ENCODE peak calls at places on chromosomes 7 and 10, in ten cellular contexts. U, B, H, L, G, F, I, E, K and W are unnamed samples. For H3K4me1, the result is how much of the 10 kb centered on the place peaks cover.

GRCh38 chr10:63458177-63458576 is 7.6 kb downstream of the JMJD1C start:
- DNase-seq in K (no peak), U (no peak), I (no peak), E (no peak), L (no peak), H (no peak), G (no peak), B (no peak), F (no peak), W (no peak)

GRCh38 chr10:102431452-102432124 is 786 bp downstream of the CUEDC2 start:
- DNase-seq in E (no peak), K (no peak), H (no peak), U (no peak), F (no peak), B (no peak), I (no peak), L (no peak), G (no peak), W (no peak)

GRCh38 chr10:58467931-58468635 is 44.6 kb upstream of the BICC1 start:
- DNase-seq in E (no peak), H (no peak), U (no peak), K (no peak), F (no peak), G (no peak), L (no peak), I (no peak), B (no peak), W (no peak)

GRCh38 chr10:72094574-72094973 is 6.2 kb upstream of the SPOCK2 start:
- DNase-seq in I (no peak), B (no peak), H (no peak), L (no peak), E (no peak), U (no peak), F (no peak), G (no peak), K (no peak), W (no peak)

GRCh38 chr10:120632936-120633335 is 175.9 kb downstream of the PLPP4 start:
- DNase-seq in H (peak), G (no peak), U (no peak), L (no peak), E (no peak), K (no peak), B (no peak), I (no peak), F (no peak), W (no peak)

GRCh38 chr7:84677386-84677785 is 482.8 kb upstream of the SEMA3A start:
- DNase-seq in K (no peak), I (no peak), L (no peak), H (no peak), E (no peak), F (no peak), G (no peak), B (no peak), U (no peak), W (no peak)

GRCh38 chr7:127962589-127963361 is 68.5 kb downstream of the LRRC4 start:
- DNase-seq in L (no peak), I (no peak), G (no peak), K (no peak), H (no peak), U (no peak), F (no peak), B (no peak), E (no peak), W (no peak)

GRCh38 chr10:24900888-24901685 is 51.3 kb downstream of the PRTFDC1 start:
- DNase-seq in I (no peak), B (no peak), E (no peak), G (no peak), K (no peak), H (no peak), L (no peak), F (no peak), U (no peak), W (no peak)

GRCh38 chr7:32217841-32218467 is 147.7 kb upstream of the PDE1C start:
- DNase-seq in G (no peak), B (no peak), I (no peak), K (no peak), H (peak), L (no peak), U (no peak), F (no peak), E (no peak), W (no peak)

GRCh38 chr10:114087255-114087654 is 43.6 kb downstream of the ADRB1 start:
- DNase-seq in K (no peak), B (no peak), H (no peak), G (no peak), I (no peak), E (no peak), U (no peak), F (no peak), L (no peak), W (no peak)

GRCh38 chr10:58291538-58292174 is 22.7 kb downstream of the CISD1 start:
- DNase-seq in U (no peak), E (no peak), L (no peak), H (no peak), I (no peak), B (peak), F (peak), G (no peak), K (no peak), W (peak)

GRCh38 chr7:133053321-133053891 is 28.5 kb downstream of the CHCHD3 start:
- DNase-seq in H (no peak), G (no peak), E (no peak), F (no peak), K (no peak), L (peak), I (no peak), U (no peak), B (no peak), W (no peak)

GRCh38 chr10:97567891-97568290 is 4.7 kb upstream of the ANKRD2 start:
- DNase-seq in G (peak), E (no peak), L (no peak), K (no peak), F (no peak), B (no peak), H (no peak), I (no peak), U (no peak), W (no peak)

GRCh38 chr7:141464551-141464950 is 86.7 kb upstream of the AGK start:
- DNase-seq in F (no peak), K (no peak), B (no peak), H (no peak), L (no peak), I (no peak), U (no peak), G (no peak), E (no peak), W (no peak)

DNA sequence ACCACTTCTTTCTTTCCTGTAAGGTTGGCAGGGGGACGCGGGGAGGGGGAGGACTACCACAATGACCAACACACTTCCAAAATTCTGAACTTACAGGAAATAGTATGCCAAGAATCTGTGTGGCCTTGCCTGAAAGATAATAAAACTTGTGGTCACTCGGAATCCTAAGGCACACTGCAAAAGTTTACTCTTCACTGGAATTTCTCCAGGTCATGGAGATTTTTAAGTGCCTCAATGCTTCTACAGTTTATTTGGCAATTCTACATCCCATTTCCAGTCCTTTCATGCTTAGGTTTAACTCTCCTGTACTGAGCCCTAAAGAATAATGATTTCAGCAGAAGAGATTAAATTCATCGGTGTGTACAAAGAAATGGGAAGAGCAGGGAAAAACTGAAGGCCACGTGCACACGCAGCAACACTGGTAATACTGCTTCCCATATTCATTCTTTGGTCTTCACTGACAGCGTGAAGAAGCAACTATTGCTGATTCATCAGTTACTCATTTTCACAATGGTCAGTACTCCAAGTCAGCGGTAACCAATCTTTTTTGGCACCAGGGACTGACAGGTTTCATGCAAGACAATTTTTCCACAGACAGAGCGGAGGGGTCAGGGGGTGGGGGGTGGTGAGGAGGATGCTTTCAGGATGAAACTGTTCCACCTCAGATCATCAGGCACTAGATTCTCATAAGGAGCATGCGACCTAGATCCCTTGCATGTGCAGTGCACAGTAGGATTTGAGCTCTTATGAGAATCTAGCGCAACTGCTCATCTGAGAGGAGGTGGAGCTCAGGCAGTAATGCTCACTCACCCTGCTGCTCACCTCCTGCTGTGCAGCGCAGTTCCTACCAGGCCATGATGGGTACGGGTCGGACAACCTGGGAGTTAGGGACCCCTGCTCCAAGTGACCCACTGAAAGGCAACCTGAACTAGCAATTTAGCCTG is 9.8 kb downstream of the LARP4B start:
- DNase-seq in G (no peak), U (no peak), H (no peak), L (no peak), E (no peak), I (no peak), F (no peak), K (no peak), B (no peak), W (no peak)
- H3K4me1 ChIP-seq in G (under half), U (under half), H (under half), L (under half), E (under half), I (half or more), F (under half), K (under half), B (under half), W (under half)

GRCh38 chr10:25901199-25901598 is 32.8 kb upstream of the MYO3A start:
- DNase-seq in U (no peak), L (no peak), E (no peak), K (no peak), I (no peak), G (no peak), F (no peak), H (no peak), B (no peak), W (no peak)

GRCh38 chr10:25899304-25899703 is 34.7 kb upstream of the MYO3A start:
- DNase-seq in K (no peak), G (no peak), U (no peak), I (no peak), B (no peak), E (no peak), L (no peak), H (no peak), F (no peak), W (no peak)

GRCh38 chr10:25907247-25907646 is 26.8 kb upstream of the MYO3A start:
- DNase-seq in I (no peak), F (no peak), L (no peak), E (no peak), U (no peak), H (peak), G (no peak), K (no peak), B (no peak), W (no peak)

GRCh38 chr10:25896421-25896820 is 37.6 kb upstream of the MYO3A start:
- DNase-seq in H (peak), K (no peak), F (no peak), I (no peak), G (no peak), U (no peak), B (no peak), L (no peak), E (no peak), W (no peak)

GRCh38 chr10:25902002-25902401 is 32.0 kb upstream of the MYO3A start:
- DNase-seq in B (no peak), K (no peak), U (no peak), I (no peak), G (no peak), E (no peak), L (no peak), H (no peak), F (no peak), W (no peak)
- H3K4me1 ChIP-seq in B (under half), K (under half), U (under half), I (under half), G (under half), E (under half), L (under half), H (under half), F (under half), W (under half)

GRCh38 chr10:69466158-69466490 is 14.9 kb downstream of the TSPAN15 start:
- DNase-seq in G (no peak), K (peak), L (no peak), U (no peak), E (no peak), F (no peak), I (no peak), H (no peak), B (no peak), W (no peak)

GRCh38 chr10:69464801-69465401 is 13.6 kb downstream of the TSPAN15 start:
- DNase-seq in I (peak), K (peak), U (no peak), L (peak), E (no peak), H (no peak), B (no peak), F (no peak), G (no peak), W (peak)

GRCh38 chr10:69464401-69464800 is 13.1 kb downstream of the TSPAN15 start:
- DNase-seq in E (no peak), U (no peak), B (no peak), I (no peak), H (no peak), G (no peak), F (no peak), L (no peak), K (peak), W (no peak)

GRCh38 chr10:69466689-69467088 is 15.4 kb downstream of the TSPAN15 start:
- DNase-seq in G (no peak), U (no peak), H (no peak), B (no peak), I (no peak), E (no peak), L (no peak), K (no peak), F (no peak), W (peak)

DNA sequence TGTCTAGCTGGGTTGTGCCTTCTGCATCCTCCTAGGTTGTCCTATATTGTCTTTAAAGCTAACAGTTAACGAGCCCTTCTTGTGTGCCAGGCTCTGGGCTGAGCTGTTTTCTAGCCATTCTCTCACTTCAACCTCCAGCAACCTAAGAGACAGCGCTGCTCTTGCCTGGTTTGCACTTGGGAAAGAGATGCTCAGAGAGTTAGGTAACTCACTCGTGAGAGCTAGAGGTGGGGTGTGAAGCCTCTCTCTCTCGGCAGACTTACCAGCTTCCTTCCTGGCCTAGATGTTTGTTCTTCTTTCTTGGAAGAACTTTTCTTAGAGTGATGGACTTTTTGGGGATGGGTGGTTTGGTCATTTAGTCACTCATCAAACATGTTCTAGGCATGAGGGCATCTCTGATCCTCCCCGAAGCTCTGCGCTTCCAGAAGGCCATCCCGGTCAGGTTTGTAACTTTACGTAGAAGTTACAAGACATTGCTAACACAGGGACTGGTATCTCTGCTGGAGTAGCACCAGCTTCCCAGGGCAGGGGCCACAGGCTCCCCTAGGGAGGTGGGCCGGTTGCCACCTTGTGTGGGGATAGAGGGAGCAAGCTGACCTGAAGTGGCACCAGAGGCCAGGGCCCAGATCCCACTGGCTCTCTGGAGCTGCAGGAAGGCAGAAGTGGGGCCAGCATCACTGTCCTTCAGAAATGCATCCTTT is 14.3 kb downstream of the TSPAN15 start:
- DNase-seq in I (no peak), U (no peak), E (no peak), F (no peak), B (no peak), G (no peak), L (no peak), K (no peak), H (no peak), W (peak)
- H3K4me1 ChIP-seq in I (half or more), U (under half), E (under half), F (under half), B (half or more), G (half or more), L (under half), K (under half), H (half or more), W (under half)

DNA sequence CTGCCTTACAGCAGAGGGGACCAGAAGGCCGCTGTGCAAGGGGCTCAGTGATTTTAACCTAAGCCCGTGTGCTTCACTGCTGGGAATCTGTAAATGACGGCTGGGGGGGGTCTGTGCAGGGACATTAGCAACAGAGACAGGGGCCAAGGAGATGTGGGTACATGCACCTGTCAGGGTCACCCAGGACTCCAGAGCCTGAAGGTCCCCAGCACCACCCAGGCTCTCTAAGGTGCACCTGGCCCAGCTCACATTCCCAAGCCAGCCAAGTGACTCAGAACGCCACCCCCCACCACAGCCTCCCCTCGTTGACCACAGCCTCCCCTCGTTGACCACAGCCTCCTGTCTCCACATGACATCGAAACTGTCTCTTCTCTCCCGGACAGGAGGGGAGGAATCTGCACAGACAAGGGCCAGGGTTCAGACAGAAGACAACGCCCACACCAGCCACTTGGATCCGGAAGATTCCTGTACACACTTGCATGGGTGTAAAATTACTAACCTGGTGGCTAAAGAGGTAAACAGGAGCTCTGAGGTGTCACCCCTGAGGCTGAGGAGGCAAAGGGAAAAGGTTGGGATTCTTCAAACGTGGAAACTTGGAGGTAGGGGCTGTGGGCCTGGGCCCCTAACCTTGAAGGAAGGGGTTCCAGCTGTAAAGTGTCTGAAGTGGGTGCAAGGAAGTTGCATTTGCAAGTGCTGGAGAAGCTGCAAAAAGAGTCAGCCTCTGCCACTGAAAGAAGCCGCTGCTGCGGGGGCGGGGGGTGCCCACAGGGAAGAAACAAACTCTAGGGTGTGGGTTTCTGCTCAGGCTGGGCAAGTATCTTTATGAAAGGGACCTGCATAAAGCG is 27.0 kb downstream of the CALML3 start:
- DNase-seq in K (peak), H (no peak), E (no peak), B (no peak), U (no peak), G (peak), I (peak), F (no peak), L (no peak), W (no peak)
- H3K4me1 ChIP-seq in K (under half), H (under half), E (under half), B (under half), U (under half), G (under half), I (under half), F (under half), L (under half), W (under half)

DNA sequence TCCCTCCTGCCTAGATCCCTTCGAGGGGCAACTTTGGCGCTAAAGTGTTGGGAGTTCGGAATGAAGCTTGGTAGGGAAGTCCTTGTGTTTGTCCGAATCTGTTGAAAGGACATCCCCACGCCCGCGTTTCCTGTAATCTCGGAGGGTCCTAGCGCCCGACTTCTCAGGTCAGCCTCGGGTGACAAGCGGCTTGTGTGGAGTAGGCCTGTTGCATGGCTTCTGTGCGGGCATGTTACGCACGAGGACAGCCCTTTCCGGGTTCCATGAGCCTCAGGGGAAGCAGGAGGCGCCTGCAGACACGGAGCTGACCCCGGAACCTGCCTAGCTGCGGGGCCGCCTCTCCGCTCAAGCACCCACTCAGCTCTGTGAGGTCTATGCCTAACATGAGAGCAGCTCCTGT is 28.4 kb upstream of the AP5Z1 start:
- DNase-seq in I (no peak), B (no peak), H (no peak), L (no peak), K (no peak), G (no peak), E (peak), U (no peak), F (no peak), W (no peak)
- H3K4me1 ChIP-seq in I (half or more), B (under half), H (under half), L (under half), K (under half), G (under half), E (under half), U (under half), F (half or more), W (under half)

DNA sequence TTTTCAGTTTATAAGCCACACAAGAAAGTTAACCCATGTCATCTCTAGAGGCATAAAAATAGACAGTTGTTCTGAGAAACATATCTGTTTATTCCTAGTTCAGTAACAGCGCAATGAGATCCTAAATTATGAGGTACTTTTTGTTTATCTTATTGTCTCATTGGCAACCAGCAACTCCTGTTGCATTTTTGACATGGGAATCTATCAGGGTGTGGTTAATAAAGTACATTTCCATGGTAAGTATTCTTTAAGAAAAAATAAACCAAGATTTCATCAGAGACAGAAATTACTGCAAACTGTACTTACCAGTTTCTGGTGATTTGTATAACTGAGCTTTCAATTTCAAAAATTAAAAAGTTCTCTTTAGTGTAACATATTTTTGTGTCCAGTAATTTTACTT is 9.0 kb downstream of the FAS start:
- DNase-seq in U (no peak), E (no peak), H (no peak), G (no peak), L (no peak), I (no peak), K (no peak), B (no peak), F (no peak), W (no peak)
- H3K4me1 ChIP-seq in U (under half), E (under half), H (under half), G (under half), L (under half), I (half or more), K (under half), B (under half), F (under half), W (half or more)

GRCh38 chr7:33698692-33699128 is 206.6 kb upstream of the BMPER start:
- DNase-seq in U (no peak), F (no peak), L (no peak), B (no peak), K (no peak), H (no peak), G (no peak), I (no peak), E (no peak), W (no peak)
- H3K4me1 ChIP-seq in U (under half), F (under half), L (under half), B (under half), K (under half), H (under half), G (under half), I (under half), E (under half), W (under half)

GRCh38 chr7:150338166-150338829 is 3.1 kb downstream of the RARRES2 start:
- DNase-seq in H (no peak), K (no peak), L (no peak), F (no peak), E (no peak), B (no peak), G (no peak), I (no peak), U (no peak), W (no peak)

GRCh38 chr7:150336746-150337145 is 4.7 kb downstream of the RARRES2 start:
- DNase-seq in L (no peak), E (no peak), B (no peak), K (no peak), I (no peak), F (no peak), H (no peak), G (no peak), U (no peak), W (no peak)

GRCh38 chr7:150335774-150336112 is 5.7 kb downstream of the RARRES2 start:
- DNase-seq in U (no peak), E (no peak), F (no peak), L (no peak), K (no peak), B (no peak), I (no peak), G (peak), H (no peak), W (no peak)

GRCh38 chr7:150337659-150338081 is 3.8 kb downstream of the RARRES2 start:
- DNase-seq in I (no peak), U (no peak), B (no peak), H (no peak), E (no peak), K (no peak), F (no peak), L (no peak), G (peak), W (no peak)

GRCh38 chr7:150337179-150337578 is 4.2 kb downstream of the RARRES2 start:
- DNase-seq in H (no peak), U (no peak), K (no peak), B (no peak), G (peak), E (no peak), F (no peak), L (no peak), I (no peak), W (no peak)
- H3K4me1 ChIP-seq in H (under half), U (under half), K (under half), B (under half), G (under half), E (under half), F (under half), L (under half), I (under half), W (under half)